ENCODE peak calls at places on chromosomes 1 and 21, in eight cellular contexts. One of them, this sample, is unnamed.

GRCh38 chr1:244735404-244735803 is 82.5 kb downstream of the DESI2 start:
- DNase-seq in nucleus accumbens: no peak
- DNase-seq in CD4-positive, CD25-positive, alpha-beta regulatory T cell: no peak
- DNase-seq in NCI-H446 treated with DMSO at 0.1 percent for 48 hours: no peak
- DNase-seq in central memory CD4-positive, alpha-beta T cell: no peak
- DNase-seq in ELR: no peak
- DNase-seq in iris pigment epithelial cell: peak; percentile 34
- DNase-seq in GF-D8: no peak
- DNase-seq in this sample: no peak

GRCh38 chr21:34037446-34037845 is 35.9 kb upstream of the MRPS6 start:
- DNase-seq in nucleus accumbens: peak; percentile 2
- DNase-seq in CD4-positive, CD25-positive, alpha-beta regulatory T cell: no peak
- DNase-seq in NCI-H446 treated with DMSO at 0.1 percent for 48 hours: no peak
- DNase-seq in central memory CD4-positive, alpha-beta T cell: no peak
- DNase-seq in ELR: peak; percentile 78
- DNase-seq in iris pigment epithelial cell: peak; percentile 75
- DNase-seq in GF-D8: no peak
- DNase-seq in this sample: no peak

GRCh38 chr1:205930698-205931330 is 12.4 kb downstream of the SLC26A9 start:
- DNase-seq in nucleus accumbens: no peak
- DNase-seq in CD4-positive, CD25-positive, alpha-beta regulatory T cell: no peak
- DNase-seq in NCI-H446 treated with DMSO at 0.1 percent for 48 hours: no peak
- DNase-seq in central memory CD4-positive, alpha-beta T cell: no peak
- DNase-seq in ELR: no peak
- DNase-seq in iris pigment epithelial cell: no peak
- DNase-seq in GF-D8: no peak
- DNase-seq in this sample: no peak

GRCh38 chr1:109901508-109902145 is 9.0 kb upstream of the CSF1 start:
- DNase-seq in nucleus accumbens: no peak
- DNase-seq in CD4-positive, CD25-positive, alpha-beta regulatory T cell: no peak
- DNase-seq in NCI-H446 treated with DMSO at 0.1 percent for 48 hours: no peak
- DNase-seq in central memory CD4-positive, alpha-beta T cell: no peak
- DNase-seq in ELR: peak; percentile 54
- DNase-seq in iris pigment epithelial cell: no peak
- DNase-seq in GF-D8: no peak
- DNase-seq in this sample: no peak

GRCh38 chr1:44707959-44708831 is 22.8 kb downstream of the RNU5D-1 start:
- DNase-seq in nucleus accumbens: no peak
- DNase-seq in CD4-positive, CD25-positive, alpha-beta regulatory T cell: peak; percentile 56
- DNase-seq in NCI-H446 treated with DMSO at 0.1 percent for 48 hours: peak; percentile 18
- DNase-seq in central memory CD4-positive, alpha-beta T cell: peak; percentile 39
- DNase-seq in ELR: peak; percentile 60
- DNase-seq in iris pigment epithelial cell: peak; percentile 66
- DNase-seq in GF-D8: peak; percentile 17
- DNase-seq in this sample: no peak

GRCh38 chr1:43531906-43532584 is 1.4 kb downstream of the PTPRF start:
- DNase-seq in nucleus accumbens: no peak
- DNase-seq in CD4-positive, CD25-positive, alpha-beta regulatory T cell: no peak
- DNase-seq in NCI-H446 treated with DMSO at 0.1 percent for 48 hours: no peak
- DNase-seq in central memory CD4-positive, alpha-beta T cell: no peak
- DNase-seq in ELR: peak; percentile 36
- DNase-seq in iris pigment epithelial cell: no peak
- DNase-seq in GF-D8: no peak
- DNase-seq in this sample: no peak

GRCh38 chr1:24830680-24831272 is 85.5 kb downstream of the CLIC4 start:
- DNase-seq in nucleus accumbens: no peak
- DNase-seq in CD4-positive, CD25-positive, alpha-beta regulatory T cell: peak; percentile 58
- DNase-seq in NCI-H446 treated with DMSO at 0.1 percent for 48 hours: peak; percentile 54
- DNase-seq in central memory CD4-positive, alpha-beta T cell: peak; percentile 49
- DNase-seq in ELR: peak; percentile 79
- DNase-seq in iris pigment epithelial cell: peak; percentile 74
- DNase-seq in GF-D8: peak; percentile 26
- DNase-seq in this sample: peak; percentile 31

GRCh38 chr1:171852273-171852672 is 11.0 kb downstream of the DNM3 start:
- DNase-seq in nucleus accumbens: no peak
- DNase-seq in CD4-positive, CD25-positive, alpha-beta regulatory T cell: no peak
- DNase-seq in NCI-H446 treated with DMSO at 0.1 percent for 48 hours: no peak
- DNase-seq in central memory CD4-positive, alpha-beta T cell: no peak
- DNase-seq in ELR: no peak
- DNase-seq in iris pigment epithelial cell: peak; percentile 17
- DNase-seq in GF-D8: no peak
- DNase-seq in this sample: no peak

GRCh38 chr1:235553063-235553675 is 48.9 kb upstream of the B3GALNT2 start:
- DNase-seq in nucleus accumbens: no peak
- DNase-seq in CD4-positive, CD25-positive, alpha-beta regulatory T cell: no peak
- DNase-seq in NCI-H446 treated with DMSO at 0.1 percent for 48 hours: no peak
- DNase-seq in central memory CD4-positive, alpha-beta T cell: no peak
- DNase-seq in ELR: no peak
- DNase-seq in iris pigment epithelial cell: no peak
- DNase-seq in GF-D8: no peak
- DNase-seq in this sample: no peak

GRCh38 chr1:50163674-50164073 is 55.0 kb downstream of the ELAVL4 start:
- DNase-seq in nucleus accumbens: no peak
- DNase-seq in CD4-positive, CD25-positive, alpha-beta regulatory T cell: no peak
- DNase-seq in NCI-H446 treated with DMSO at 0.1 percent for 48 hours: no peak
- DNase-seq in central memory CD4-positive, alpha-beta T cell: no peak
- DNase-seq in ELR: no peak
- DNase-seq in iris pigment epithelial cell: no peak
- DNase-seq in GF-D8: no peak
- DNase-seq in this sample: no peak

GRCh38 chr1:161153682-161154337 is at the start of gene UFC1:
- DNase-seq in nucleus accumbens: peak; percentile 75
- DNase-seq in CD4-positive, CD25-positive, alpha-beta regulatory T cell: peak; percentile 91
- DNase-seq in NCI-H446 treated with DMSO at 0.1 percent for 48 hours: peak; percentile 85
- DNase-seq in central memory CD4-positive, alpha-beta T cell: peak; percentile 90
- DNase-seq in ELR: peak; percentile 93
- DNase-seq in iris pigment epithelial cell: peak; percentile 96
- DNase-seq in GF-D8: peak; percentile 75
- DNase-seq in this sample: peak; percentile 53

GRCh38 chr1:54158071-54158470 is 5.3 kb upstream of the CDCP2 start:
- DNase-seq in nucleus accumbens: no peak
- DNase-seq in CD4-positive, CD25-positive, alpha-beta regulatory T cell: no peak
- DNase-seq in NCI-H446 treated with DMSO at 0.1 percent for 48 hours: no peak
- DNase-seq in central memory CD4-positive, alpha-beta T cell: no peak
- DNase-seq in ELR: no peak
- DNase-seq in iris pigment epithelial cell: no peak
- DNase-seq in GF-D8: no peak
- DNase-seq in this sample: no peak

GRCh38 chr1:119617751-119618691 is 30.0 kb downstream of the ZNF697 start:
- DNase-seq in nucleus accumbens: no peak
- DNase-seq in CD4-positive, CD25-positive, alpha-beta regulatory T cell: no peak
- DNase-seq in NCI-H446 treated with DMSO at 0.1 percent for 48 hours: no peak
- DNase-seq in central memory CD4-positive, alpha-beta T cell: no peak
- DNase-seq in ELR: peak; percentile 39
- DNase-seq in iris pigment epithelial cell: peak; percentile 9
- DNase-seq in GF-D8: no peak
- DNase-seq in this sample: no peak

GRCh38 chr1:61588736-61589381 is 136.1 kb downstream of the TM2D1 start:
- DNase-seq in nucleus accumbens: no peak
- DNase-seq in CD4-positive, CD25-positive, alpha-beta regulatory T cell: peak; percentile 33
- DNase-seq in NCI-H446 treated with DMSO at 0.1 percent for 48 hours: peak; percentile 22
- DNase-seq in central memory CD4-positive, alpha-beta T cell: peak; percentile 9
- DNase-seq in ELR: peak; percentile 71
- DNase-seq in iris pigment epithelial cell: peak; percentile 53
- DNase-seq in GF-D8: no peak
- DNase-seq in this sample: peak; percentile 41

GRCh38 chr1:206575894-206576737 is 36.1 kb downstream of the EIF2D start:
- DNase-seq in nucleus accumbens: no peak
- DNase-seq in CD4-positive, CD25-positive, alpha-beta regulatory T cell: no peak
- DNase-seq in NCI-H446 treated with DMSO at 0.1 percent for 48 hours: no peak
- DNase-seq in central memory CD4-positive, alpha-beta T cell: no peak
- DNase-seq in ELR: no peak
- DNase-seq in iris pigment epithelial cell: no peak
- DNase-seq in GF-D8: no peak
- DNase-seq in this sample: peak; percentile 72

GRCh38 chr1:5338466-5338865 is 653.8 kb downstream of the NPHP4 start:
- DNase-seq in nucleus accumbens: no peak
- DNase-seq in CD4-positive, CD25-positive, alpha-beta regulatory T cell: no peak
- DNase-seq in NCI-H446 treated with DMSO at 0.1 percent for 48 hours: no peak
- DNase-seq in central memory CD4-positive, alpha-beta T cell: no peak
- DNase-seq in ELR: no peak
- DNase-seq in iris pigment epithelial cell: no peak
- DNase-seq in GF-D8: no peak
- DNase-seq in this sample: no peak

GRCh38 chr1:157472302-157472701 is 80.0 kb downstream of the FCRL5 start:
- DNase-seq in nucleus accumbens: no peak
- DNase-seq in CD4-positive, CD25-positive, alpha-beta regulatory T cell: no peak
- DNase-seq in NCI-H446 treated with DMSO at 0.1 percent for 48 hours: no peak
- DNase-seq in central memory CD4-positive, alpha-beta T cell: no peak
- DNase-seq in ELR: no peak
- DNase-seq in iris pigment epithelial cell: no peak
- DNase-seq in GF-D8: no peak
- DNase-seq in this sample: no peak

GRCh38 chr1:222794656-222795474 is 20.0 kb upstream of the DISP1 start:
- DNase-seq in nucleus accumbens: no peak
- DNase-seq in CD4-positive, CD25-positive, alpha-beta regulatory T cell: no peak
- DNase-seq in NCI-H446 treated with DMSO at 0.1 percent for 48 hours: no peak
- DNase-seq in central memory CD4-positive, alpha-beta T cell: no peak
- DNase-seq in ELR: peak; percentile 39
- DNase-seq in iris pigment epithelial cell: no peak
- DNase-seq in GF-D8: no peak
- DNase-seq in this sample: no peak

GRCh38 chr1:55399385-55399784 is 184.2 kb upstream of the USP24 start:
- DNase-seq in nucleus accumbens: no peak
- DNase-seq in CD4-positive, CD25-positive, alpha-beta regulatory T cell: no peak
- DNase-seq in NCI-H446 treated with DMSO at 0.1 percent for 48 hours: peak; percentile 84
- DNase-seq in central memory CD4-positive, alpha-beta T cell: no peak
- DNase-seq in ELR: no peak
- DNase-seq in iris pigment epithelial cell: no peak
- DNase-seq in GF-D8: no peak
- DNase-seq in this sample: no peak

GRCh38 chr1:104919188-104919587 is 1169.5 kb downstream of the AMY1C start:
- DNase-seq in nucleus accumbens: no peak
- DNase-seq in CD4-positive, CD25-positive, alpha-beta regulatory T cell: no peak
- DNase-seq in NCI-H446 treated with DMSO at 0.1 percent for 48 hours: no peak
- DNase-seq in central memory CD4-positive, alpha-beta T cell: no peak
- DNase-seq in ELR: no peak
- DNase-seq in iris pigment epithelial cell: no peak
- DNase-seq in GF-D8: no peak
- DNase-seq in this sample: no peak

GRCh38 chr1:231827337-231828105 is 200.9 kb downstream of the DISC1 start:
- DNase-seq in nucleus accumbens: no peak
- DNase-seq in CD4-positive, CD25-positive, alpha-beta regulatory T cell: no peak
- DNase-seq in NCI-H446 treated with DMSO at 0.1 percent for 48 hours: peak; percentile 14
- DNase-seq in central memory CD4-positive, alpha-beta T cell: no peak
- DNase-seq in ELR: peak; percentile 89
- DNase-seq in iris pigment epithelial cell: peak; percentile 85
- DNase-seq in GF-D8: no peak
- DNase-seq in this sample: no peak

GRCh38 chr1:164588388-164589341 is 29.7 kb downstream of the PBX1 start:
- DNase-seq in nucleus accumbens: peak; percentile 14
- DNase-seq in CD4-positive, CD25-positive, alpha-beta regulatory T cell: no peak
- DNase-seq in NCI-H446 treated with DMSO at 0.1 percent for 48 hours: peak; percentile 80
- DNase-seq in central memory CD4-positive, alpha-beta T cell: no peak
- DNase-seq in ELR: no peak
- DNase-seq in iris pigment epithelial cell: peak; percentile 74
- DNase-seq in GF-D8: no peak
- DNase-seq in this sample: no peak

GRCh38 chr1:109598156-109598555 is 21.3 kb downstream of the GNAT2 start:
- DNase-seq in nucleus accumbens: no peak
- DNase-seq in CD4-positive, CD25-positive, alpha-beta regulatory T cell: no peak
- DNase-seq in NCI-H446 treated with DMSO at 0.1 percent for 48 hours: no peak
- DNase-seq in central memory CD4-positive, alpha-beta T cell: no peak
- DNase-seq in ELR: no peak
- DNase-seq in iris pigment epithelial cell: no peak
- DNase-seq in GF-D8: no peak
- DNase-seq in this sample: no peak

GRCh38 chr1:208951908-208952307 is 631.6 kb upstream of the CAMK1G start:
- DNase-seq in nucleus accumbens: no peak
- DNase-seq in CD4-positive, CD25-positive, alpha-beta regulatory T cell: no peak
- DNase-seq in NCI-H446 treated with DMSO at 0.1 percent for 48 hours: no peak
- DNase-seq in central memory CD4-positive, alpha-beta T cell: no peak
- DNase-seq in ELR: no peak
- DNase-seq in iris pigment epithelial cell: no peak
- DNase-seq in GF-D8: no peak
- DNase-seq in this sample: no peak

GRCh38 chr1:234213576-234214128 is 159.6 kb upstream of the COA6 start:
- DNase-seq in nucleus accumbens: no peak
- DNase-seq in CD4-positive, CD25-positive, alpha-beta regulatory T cell: no peak
- DNase-seq in NCI-H446 treated with DMSO at 0.1 percent for 48 hours: no peak
- DNase-seq in central memory CD4-positive, alpha-beta T cell: no peak
- DNase-seq in ELR: peak; percentile 36
- DNase-seq in iris pigment epithelial cell: no peak
- DNase-seq in GF-D8: no peak
- DNase-seq in this sample: no peak

GRCh38 chr1:179589524-179589923 is 2.1 kb upstream of the TDRD5 start:
- DNase-seq in nucleus accumbens: no peak
- DNase-seq in CD4-positive, CD25-positive, alpha-beta regulatory T cell: no peak
- DNase-seq in NCI-H446 treated with DMSO at 0.1 percent for 48 hours: no peak
- DNase-seq in central memory CD4-positive, alpha-beta T cell: no peak
- DNase-seq in ELR: no peak
- DNase-seq in iris pigment epithelial cell: peak; percentile 6
- DNase-seq in GF-D8: no peak
- DNase-seq in this sample: no peak

GRCh38 chr1:200131551-200132125 is 104.1 kb downstream of the NR5A2 start:
- DNase-seq in nucleus accumbens: no peak
- DNase-seq in CD4-positive, CD25-positive, alpha-beta regulatory T cell: no peak
- DNase-seq in NCI-H446 treated with DMSO at 0.1 percent for 48 hours: no peak
- DNase-seq in central memory CD4-positive, alpha-beta T cell: no peak
- DNase-seq in ELR: peak; percentile 54
- DNase-seq in iris pigment epithelial cell: peak; percentile 74
- DNase-seq in GF-D8: no peak
- DNase-seq in this sample: no peak

GRCh38 chr1:37362990-37363389 is 111.4 kb upstream of the ZC3H12A start:
- DNase-seq in nucleus accumbens: no peak
- DNase-seq in CD4-positive, CD25-positive, alpha-beta regulatory T cell: no peak
- DNase-seq in NCI-H446 treated with DMSO at 0.1 percent for 48 hours: no peak
- DNase-seq in central memory CD4-positive, alpha-beta T cell: no peak
- DNase-seq in ELR: no peak
- DNase-seq in iris pigment epithelial cell: no peak
- DNase-seq in GF-D8: no peak
- DNase-seq in this sample: no peak